ENCODE peak calls at places on chromosomes 12 and 14, in eight cellular contexts. I is esophagus squamous epithelium; M is hepatocyte; E is right cardiac atrium; D is fibroblast of lung; F is CD8-positive, alpha-beta T cell; R is OCI-LY7; S is IMR-90. Z is an unnamed sample.

GRCh38 chr12:132572106-132572505 is 38.3 kb downstream of the LRCOL1 start:
- DNase-seq in I (no peak), M (peak; percentile 41), F (no peak), E (no peak), S (no peak), R (no peak), D (no peak), Z (no peak)

GRCh38 chr12:64680235-64680634 is 69.9 kb downstream of the RASSF3 start:
- DNase-seq in M (no peak), I (no peak), S (no peak), D (no peak), F (no peak), R (no peak), E (no peak), Z (no peak)

GRCh38 chr14:64388533-64389243 is 535 bp downstream of the MTHFD1 start:
- DNase-seq in S (peak; percentile 30), M (peak; percentile 44), R (peak; percentile 19), F (no peak), I (no peak), D (peak; percentile 23), E (peak; percentile 67), Z (no peak)

GRCh38 chr12:7091660-7092228 is 501 bp downstream of the C1R start:
- DNase-seq in F (no peak), R (no peak), D (no peak), S (no peak), M (no peak), E (peak; percentile 86), I (no peak), Z (no peak)

GRCh38 chr14:68598621-68599447 is 194.0 kb downstream of the ZFP36L1 start:
- DNase-seq in E (peak; percentile 93), F (no peak), M (peak; percentile 82), R (no peak), I (no peak), D (peak; percentile 98), S (peak; percentile 97), Z (no peak)

GRCh38 chr12:113253532-113254285 is 32.4 kb downstream of the TPCN1 start:
- DNase-seq in M (no peak), F (no peak), R (no peak), S (no peak), I (no peak), E (peak; percentile 4), D (no peak), Z (no peak)

GRCh38 chr14:23378612-23379220 is 1.9 kb downstream of the CMTM5 start:
- DNase-seq in D (no peak), I (no peak), F (no peak), S (no peak), M (no peak), E (peak; percentile 80), R (no peak), Z (no peak)

GRCh38 chr12:27177716-27178115 is 66.4 kb upstream of the STK38L start:
- DNase-seq in E (no peak), S (peak; percentile 80), M (no peak), I (no peak), R (no peak), D (peak; percentile 64), F (no peak), Z (no peak)

GRCh38 chr14:25050494-25051170 is 685 bp upstream of the STXBP6 start:
- DNase-seq in I (no peak), M (peak; percentile 34), R (no peak), S (peak; percentile 82), E (peak; percentile 28), D (peak; percentile 80), F (no peak), Z (no peak)

GRCh38 chr14:78202976-78203375 is 32.8 kb downstream of the NRXN3 start:
- DNase-seq in R (no peak), I (no peak), D (no peak), M (no peak), E (no peak), S (no peak), F (no peak), Z (no peak)

GRCh38 chr12:21774358-21775129 is at the start of gene KCNJ8:
- DNase-seq in F (no peak), M (peak; percentile 62), S (peak; percentile 50), R (no peak), D (peak; percentile 41), I (no peak), E (peak; percentile 95), Z (no peak)

GRCh38 chr12:76608070-76608469 is 48.5 kb upstream of the OSBPL8 start:
- DNase-seq in D (no peak), E (no peak), R (no peak), M (no peak), S (no peak), F (no peak), I (no peak), Z (no peak)

GRCh38 chr12:113862570-113863454 is 103.3 kb downstream of the RBM19 start:
- DNase-seq in D (peak; percentile 87), I (no peak), R (no peak), F (no peak), M (peak; percentile 35), E (no peak), S (peak; percentile 94), Z (no peak)

GRCh38 chr14:96824283-96824682 is 27.1 kb downstream of the VRK1 start:
- DNase-seq in R (no peak), S (peak; percentile 83), M (no peak), D (peak; percentile 83), I (no peak), F (no peak), E (no peak), Z (no peak)

GRCh38 chr12:93415723-93416464 is 25.9 kb downstream of the UBE2N start:
- DNase-seq in M (no peak), S (peak; percentile 77), R (no peak), I (no peak), D (peak; percentile 63), E (no peak), F (no peak), Z (no peak)

GRCh38 chr14:65639216-65639615 is 226.7 kb downstream of the FUT8 start:
- DNase-seq in R (no peak), M (no peak), F (no peak), I (no peak), S (peak; percentile 24), D (no peak), E (no peak), Z (no peak)

GRCh38 chr12:123767613-123768012 is 5.5 kb downstream of the DNAH10 start:
- DNase-seq in E (no peak), I (no peak), M (no peak), S (no peak), R (no peak), F (peak; percentile 28), D (no peak), Z (no peak)

GRCh38 chr12:112900298-112901145 is 6.2 kb upstream of the OAS1 start:
- DNase-seq in F (peak; percentile 50), E (no peak), M (peak; percentile 67), I (no peak), D (peak; percentile 36), R (peak; percentile 79), S (peak; percentile 27), Z (peak; percentile 42)

GRCh38 chr12:132505852-132506219 is 15.9 kb downstream of the FBRSL1 start:
- DNase-seq in R (no peak), E (no peak), M (no peak), F (no peak), I (no peak), S (no peak), D (no peak), Z (no peak)

DNA sequence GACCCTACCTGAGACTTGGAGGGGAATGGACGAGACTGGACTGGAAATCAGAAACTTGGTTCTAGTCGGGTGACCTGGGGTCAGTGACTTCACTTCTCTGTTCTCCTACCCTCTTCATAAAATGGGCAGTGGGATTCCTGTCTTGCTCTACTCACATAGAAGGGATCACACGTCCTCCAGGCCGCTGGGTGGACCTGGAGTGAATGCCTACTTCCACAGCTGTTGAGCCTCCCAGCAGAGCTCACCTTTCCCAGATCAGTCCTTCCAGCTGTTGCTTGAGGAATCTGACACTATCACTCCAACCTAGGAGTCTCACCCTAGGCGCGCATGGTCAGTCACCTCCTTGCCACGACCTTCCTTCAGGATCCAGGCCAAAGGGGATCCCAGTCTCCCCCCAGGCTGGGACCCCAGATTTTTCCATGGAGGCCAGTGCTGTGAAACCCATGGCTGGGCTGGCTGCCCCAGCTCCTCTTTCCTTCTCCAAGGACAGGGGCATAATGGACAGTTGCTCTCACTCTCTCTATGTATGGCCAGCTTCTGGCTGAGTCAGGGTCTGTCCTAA is 641 bp downstream of the ACVRL1 start:
- DNase-seq in I (no peak), E (no peak), R (no peak), S (no peak), M (no peak), D (no peak), F (no peak), Z (no peak)
- H3K4me3 ChIP-seq in I (peak overlapping the region; percentile 39), E (peak overlapping the region; percentile 91), R (no peak overlapping the region), S (peak overlapping the region; percentile 36), M (no peak overlapping the region), D (peak overlapping the region; percentile 39), F (no peak overlapping the region), Z (no peak overlapping the region)

GRCh38 chr14:73988065-73988464 is 31.0 kb downstream of the ENTPD5 start:
- DNase-seq in M (no peak), F (no peak), R (no peak), S (no peak), D (no peak), I (no peak), E (no peak), Z (no peak)
- H3K4me1 ChIP-seq in M (peaks cover 6% of the 10 kb centered on the region), F (no peaks in the 10 kb centered on the region), R (no peaks in the 10 kb centered on the region), S (no peaks in the 10 kb centered on the region), D (no peaks in the 10 kb centered on the region), I (no peaks in the 10 kb centered on the region), E (no peaks in the 10 kb centered on the region), Z (no peaks in the 10 kb centered on the region)

DNA sequence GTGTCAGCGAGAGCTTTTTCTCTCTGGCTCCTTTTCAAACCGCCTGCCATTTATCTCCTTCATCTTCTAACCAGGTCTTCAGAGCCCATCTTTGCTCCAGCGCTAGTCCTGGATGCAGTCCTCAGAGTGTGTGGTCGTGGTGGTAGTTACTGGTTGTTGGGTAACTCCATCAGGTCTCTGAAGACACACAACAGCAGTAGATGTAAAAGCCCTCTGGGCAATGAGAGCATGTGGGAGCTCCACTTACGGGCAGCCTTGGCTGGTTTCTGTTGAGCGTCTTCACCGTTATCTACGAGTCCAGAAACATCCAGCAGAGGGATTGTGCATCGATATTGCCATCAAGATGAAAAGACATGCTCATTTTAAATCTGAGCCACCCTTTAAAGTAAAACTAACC is 61.2 kb downstream of the FBXL14 start:
- DNase-seq in E (no peak), S (no peak), F (no peak), I (no peak), D (no peak), R (peak; percentile 78), M (no peak), Z (no peak)
- H3K4me3 ChIP-seq in E (peak overlapping the region; percentile 3), S (no peak overlapping the region), F (peak overlapping the region; percentile 37), I (no peak overlapping the region), D (peak overlapping the region; percentile 29), R (peak overlapping the region; percentile 68), M (no peak overlapping the region), Z (peak overlapping the region; percentile 66)

DNA sequence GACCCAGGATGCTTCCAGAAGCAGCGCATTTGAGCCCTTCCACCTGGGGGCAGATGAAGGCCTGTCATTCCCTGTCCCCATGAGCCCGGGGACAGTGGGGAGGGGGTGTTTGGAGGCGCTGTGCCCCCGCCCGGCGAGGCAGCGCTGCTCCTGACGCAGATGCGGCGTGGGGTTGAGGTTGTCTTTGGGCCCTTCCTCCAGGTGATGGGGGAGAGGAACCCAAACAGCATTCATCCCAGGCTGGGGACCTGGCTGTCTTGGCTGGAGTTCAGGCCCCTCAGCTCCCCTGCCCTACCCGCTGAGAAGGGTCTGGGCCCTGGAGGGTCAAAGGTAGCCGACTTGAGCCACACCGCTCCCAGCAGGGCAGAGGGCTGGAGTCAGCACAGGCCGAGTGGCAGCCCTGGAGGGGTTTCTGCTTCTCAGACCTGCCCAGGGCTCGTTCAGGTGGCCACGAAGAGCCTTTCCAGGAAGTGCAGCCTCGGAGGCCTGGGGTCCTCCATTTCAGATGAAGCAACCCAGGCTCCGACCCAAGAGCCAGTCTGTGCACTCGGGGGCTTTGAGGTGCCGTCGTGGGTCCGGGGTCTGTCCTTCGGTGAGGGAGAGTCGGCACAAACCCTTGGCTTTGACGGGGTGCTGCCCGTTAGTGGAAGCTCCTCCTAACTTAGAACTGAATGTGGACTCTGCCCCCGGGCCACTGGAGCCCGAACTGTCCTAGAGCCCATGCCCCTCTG is 16.0 kb downstream of the ACADS start:
- DNase-seq in F (no peak), E (no peak), I (no peak), D (no peak), R (no peak), M (no peak), S (no peak), Z (no peak)
- H3K4me1 ChIP-seq in F (no peaks in the 10 kb centered on the region), E (no peaks in the 10 kb centered on the region), I (no peaks in the 10 kb centered on the region), D (no peaks in the 10 kb centered on the region), R (no peaks in the 10 kb centered on the region), M (no peaks in the 10 kb centered on the region), S (no peaks in the 10 kb centered on the region), Z (no peaks in the 10 kb centered on the region)